ENCODE peak calls at places on chromosomes 12 and 14, in nine cellular contexts. O is iPS-NIHi11, Z is left ventricle myocardium superior, T is GM03348, A is NCI-H1092 treated with DMSO at 0.1 percent for 48 hours, U is NCI-H526 treated with DMSO at 0.1 percent for 48 hours, I is NCI-H226, H is sciatic nerve, D is keratinocyte. B is an unnamed sample.
A peak's percentile ranks its signal among the peaks of the same experiment; 100 is the strongest.

GRCh38 chr12:95412826-95413311 is 61.1 kb upstream of the METAP2 start:
- DNase-seq in O (no peak), Z (no peak), T (peak; percentile 88), A (no peak), U (no peak), I (peak; percentile 78), H (no peak), D (no peak), B (peak; percentile 57)

GRCh38 chr14:73777420-73777819 is 63.2 kb upstream of the PNMA1 start:
- DNase-seq in O (no peak), Z (no peak), T (no peak), A (no peak), U (peak; percentile 30), I (no peak), H (no peak), D (no peak), B (no peak)

GRCh38 chr14:81529391-81529790 is 4.3 kb downstream of the SEL1L start:
- DNase-seq in O (no peak), Z (no peak), T (peak; percentile 17), A (no peak), U (no peak), I (no peak), H (no peak), D (no peak), B (no peak)

GRCh38 chr14:86708846-86709339 is 1178.9 kb downstream of the FLRT2 start:
- DNase-seq in O (no peak), Z (no peak), T (no peak), A (no peak), U (peak; percentile 79), I (no peak), H (no peak), D (no peak), B (no peak)

GRCh38 chr12:66959276-66959675 is 280.4 kb upstream of the GRIP1 start:
- DNase-seq in O (no peak), Z (no peak), T (no peak), A (no peak), U (no peak), I (no peak), H (no peak), D (no peak), B (no peak)

GRCh38 chr14:103127861-103128598 is 4.8 kb downstream of the TNFAIP2 start:
- DNase-seq in O (no peak), Z (no peak), T (no peak), A (no peak), U (no peak), I (no peak), H (peak; percentile 50), D (no peak), B (peak; percentile 55)

GRCh38 chr12:53049582-53050318 is at the start of gene TNS2:
- DNase-seq in O (peak; percentile 64), Z (peak; percentile 89), T (peak; percentile 79), A (peak; percentile 17), U (no peak), I (peak; percentile 77), H (peak; percentile 85), D (no peak), B (no peak)

GRCh38 chr14:34711808-34712712 is 2.3 kb downstream of the CFL2 start:
- DNase-seq in O (no peak), Z (no peak), T (no peak), A (no peak), U (no peak), I (no peak), H (no peak), D (no peak), B (no peak)

GRCh38 chr14:75268638-75269550 is 9.7 kb upstream of the FOS start:
- DNase-seq in O (no peak), Z (no peak), T (no peak), A (no peak), U (no peak), I (no peak), H (peak; percentile 28), D (no peak), B (peak; percentile 93)

GRCh38 chr12:66144796-66145754 is 14.5 kb upstream of the LLPH start:
- DNase-seq in O (peak; percentile 58), Z (peak; percentile 20), T (peak; percentile 64), A (peak; percentile 14), U (peak; percentile 1), I (peak; percentile 63), H (no peak), D (no peak), B (peak; percentile 41)

GRCh38 chr12:15540469-15540872 is 218.2 kb downstream of the PTPRO start:
- DNase-seq in O (no peak), Z (no peak), T (peak; percentile 62), A (no peak), U (no peak), I (peak; percentile 55), H (no peak), D (no peak), B (no peak)

GRCh38 chr14:32623300-32624093 is 294.4 kb downstream of the AKAP6 start:
- DNase-seq in O (no peak), Z (no peak), T (peak; percentile 30), A (no peak), U (no peak), I (peak; percentile 36), H (no peak), D (no peak), B (no peak)

GRCh38 chr14:104007121-104007520 is 64.8 kb upstream of the RD3L start:
- DNase-seq in O (no peak), Z (no peak), T (no peak), A (no peak), U (no peak), I (no peak), H (no peak), D (no peak), B (no peak)

GRCh38 chr12:75591628-75592027 is 80.2 kb upstream of the KRR1 start:
- DNase-seq in O (no peak), Z (no peak), T (no peak), A (peak; percentile 53), U (no peak), I (peak; percentile 29), H (no peak), D (no peak), B (no peak)

GRCh38 chr12:56631790-56632700 is 1.9 kb upstream of the BAZ2A start:
- DNase-seq in O (peak; percentile 87), Z (peak; percentile 84), T (peak; percentile 79), A (peak; percentile 1), U (peak; percentile 34), I (peak; percentile 60), H (peak; percentile 87), D (no peak), B (no peak)

GRCh38 chr12:42812086-42812485 is 222.5 kb upstream of the PRICKLE1 start:
- DNase-seq in O (no peak), Z (no peak), T (no peak), A (no peak), U (no peak), I (no peak), H (no peak), D (no peak), B (no peak)

GRCh38 chr14:60648169-60648933 is 926 bp downstream of the SIX1 start:
- DNase-seq in O (peak; percentile 34), Z (peak; percentile 33), T (peak; percentile 67), A (peak; percentile 58), U (no peak), I (no peak), H (no peak), D (no peak), B (no peak)

GRCh38 chr14:98236314-98236713 is 1035.7 kb downstream of the BCL11B start:
- DNase-seq in O (no peak), Z (no peak), T (no peak), A (no peak), U (no peak), I (no peak), H (no peak), D (no peak), B (no peak)

GRCh38 chr12:117158096-117158495 is 32.2 kb downstream of the FBXO21 start:
- DNase-seq in O (no peak), Z (no peak), T (no peak), A (no peak), U (no peak), I (no peak), H (no peak), D (no peak), B (no peak)

GRCh38 chr12:28650906-28651305 is 460.6 kb downstream of the CCDC91 start:
- DNase-seq in O (no peak), Z (no peak), T (no peak), A (no peak), U (no peak), I (no peak), H (no peak), D (no peak), B (no peak)

GRCh38 chr12:2689879-2690278 is 104.9 kb upstream of the FKBP4 start:
- DNase-seq in O (no peak), Z (no peak), T (no peak), A (no peak), U (no peak), I (no peak), H (no peak), D (no peak), B (no peak)